ENCODE peak calls at places on chromosomes 5 and 9, in five cellular contexts. One of them, this sample, is unnamed.

GRCh38 chr9:135596211-135596610 is 34.7 kb downstream of the PAEP start:
- DNase-seq in fibroblast of the aortic adventitia: no peak
- DNase-seq in neural progenitor cell: no peak
- DNase-seq in HFFc6: no peak
- DNase-seq in OCI-LY7: no peak
- DNase-seq in this sample: no peak

GRCh38 chr5:125083932-125084331 is 337.5 kb upstream of the ZNF608 start:
- DNase-seq in fibroblast of the aortic adventitia: peak; percentile 92
- DNase-seq in neural progenitor cell: no peak
- DNase-seq in HFFc6: peak; percentile 79
- DNase-seq in OCI-LY7: no peak
- DNase-seq in this sample: no peak

GRCh38 chr9:124347206-124347967 is 67.9 kb downstream of the PSMB7 start:
- DNase-seq in fibroblast of the aortic adventitia: no peak
- DNase-seq in neural progenitor cell: no peak
- DNase-seq in HFFc6: no peak
- DNase-seq in OCI-LY7: no peak
- DNase-seq in this sample: no peak

GRCh38 chr9:81373294-81373693 is 316.1 kb downstream of the TLE1 start:
- DNase-seq in fibroblast of the aortic adventitia: no peak
- DNase-seq in neural progenitor cell: no peak
- DNase-seq in HFFc6: no peak
- DNase-seq in OCI-LY7: no peak
- DNase-seq in this sample: no peak

GRCh38 chr9:135705376-135705775 is 3.4 kb downstream of the KCNT1 start:
- DNase-seq in fibroblast of the aortic adventitia: no peak
- DNase-seq in neural progenitor cell: no peak
- DNase-seq in HFFc6: no peak
- DNase-seq in OCI-LY7: no peak
- DNase-seq in this sample: no peak

GRCh38 chr5:173163219-173163618 is 18.9 kb downstream of the BNIP1 start:
- DNase-seq in fibroblast of the aortic adventitia: peak; percentile 40
- DNase-seq in neural progenitor cell: no peak
- DNase-seq in HFFc6: no peak
- DNase-seq in OCI-LY7: no peak
- DNase-seq in this sample: no peak

GRCh38 chr5:154302181-154302580 is 111.6 kb downstream of the GALNT10 start:
- DNase-seq in fibroblast of the aortic adventitia: peak; percentile 24
- DNase-seq in neural progenitor cell: no peak
- DNase-seq in HFFc6: no peak
- DNase-seq in OCI-LY7: no peak
- DNase-seq in this sample: no peak

GRCh38 chr5:135030691-135031145 is 3.3 kb downstream of the PITX1 start:
- DNase-seq in fibroblast of the aortic adventitia: no peak
- DNase-seq in neural progenitor cell: peak; percentile 51
- DNase-seq in HFFc6: no peak
- DNase-seq in OCI-LY7: no peak
- DNase-seq in this sample: no peak

GRCh38 chr5:170963521-170963920 is 101.7 kb downstream of the RANBP17 start:
- DNase-seq in fibroblast of the aortic adventitia: no peak
- DNase-seq in neural progenitor cell: peak; percentile 20
- DNase-seq in HFFc6: no peak
- DNase-seq in OCI-LY7: no peak
- DNase-seq in this sample: no peak

GRCh38 chr5:128965011-128965637 is at the start of gene SLC27A6:
- DNase-seq in fibroblast of the aortic adventitia: no peak
- DNase-seq in neural progenitor cell: peak; percentile 74
- DNase-seq in HFFc6: no peak
- DNase-seq in OCI-LY7: no peak
- DNase-seq in this sample: no peak

GRCh38 chr9:35110327-35110758 is 5.3 kb downstream of the ATOSB start:
- DNase-seq in fibroblast of the aortic adventitia: peak; percentile 37
- DNase-seq in neural progenitor cell: no peak
- DNase-seq in HFFc6: peak; percentile 52
- DNase-seq in OCI-LY7: no peak
- DNase-seq in this sample: no peak

GRCh38 chr5:172870261-172870806 is 36.3 kb downstream of the ERGIC1 start:
- DNase-seq in fibroblast of the aortic adventitia: peak; percentile 92
- DNase-seq in neural progenitor cell: no peak
- DNase-seq in HFFc6: peak; percentile 91
- DNase-seq in OCI-LY7: no peak
- DNase-seq in this sample: no peak

GRCh38 chr5:151223447-151224264 is at the start of gene CCDC69:
- DNase-seq in fibroblast of the aortic adventitia: peak; percentile 65
- DNase-seq in neural progenitor cell: peak; percentile 85
- DNase-seq in HFFc6: peak; percentile 48
- DNase-seq in OCI-LY7: peak; percentile 79
- DNase-seq in this sample: peak; percentile 56

GRCh38 chr5:151740336-151740942 is 18.0 kb downstream of the ATOX1 start:
- DNase-seq in fibroblast of the aortic adventitia: peak; percentile 97
- DNase-seq in neural progenitor cell: peak; percentile 77
- DNase-seq in HFFc6: peak; percentile 83
- DNase-seq in OCI-LY7: peak; percentile 70
- DNase-seq in this sample: no peak

GRCh38 chr5:173789031-173789920 is 98.9 kb upstream of the CPEB4 start:
- DNase-seq in fibroblast of the aortic adventitia: peak; percentile 39
- DNase-seq in neural progenitor cell: no peak
- DNase-seq in HFFc6: peak; percentile 74
- DNase-seq in OCI-LY7: peak; percentile 31
- DNase-seq in this sample: no peak

GRCh38 chr5:136242611-136243010 is 49.6 kb upstream of the SMIM32 start:
- DNase-seq in fibroblast of the aortic adventitia: no peak
- DNase-seq in neural progenitor cell: no peak
- DNase-seq in HFFc6: no peak
- DNase-seq in OCI-LY7: no peak
- DNase-seq in this sample: no peak

GRCh38 chr5:155878991-155879575 is 447.9 kb upstream of the SGCD start:
- DNase-seq in fibroblast of the aortic adventitia: no peak
- DNase-seq in neural progenitor cell: no peak
- DNase-seq in HFFc6: no peak
- DNase-seq in OCI-LY7: no peak
- DNase-seq in this sample: no peak

GRCh38 chr9:123749580-123750202 is 180.2 kb downstream of the DENND1A start:
- DNase-seq in fibroblast of the aortic adventitia: no peak
- DNase-seq in neural progenitor cell: no peak
- DNase-seq in HFFc6: no peak
- DNase-seq in OCI-LY7: peak; percentile 57
- DNase-seq in this sample: no peak

GRCh38 chr5:140690376-140690932 is 716 bp downstream of the HARS1 start:
- DNase-seq in fibroblast of the aortic adventitia: no peak
- DNase-seq in neural progenitor cell: no peak
- DNase-seq in HFFc6: no peak
- DNase-seq in OCI-LY7: no peak
- DNase-seq in this sample: no peak

GRCh38 chr9:80555782-80556325 is 984.1 kb downstream of the TLE4 start:
- DNase-seq in fibroblast of the aortic adventitia: no peak
- DNase-seq in neural progenitor cell: no peak
- DNase-seq in HFFc6: no peak
- DNase-seq in OCI-LY7: no peak
- DNase-seq in this sample: no peak

GRCh38 chr9:108083160-108083559 is 593.6 kb upstream of the KLF4 start:
- DNase-seq in fibroblast of the aortic adventitia: no peak
- DNase-seq in neural progenitor cell: peak; percentile 14
- DNase-seq in HFFc6: no peak
- DNase-seq in OCI-LY7: no peak
- DNase-seq in this sample: no peak

GRCh38 chr5:102758576-102758975 is 3.5 kb downstream of the PAM start:
- DNase-seq in fibroblast of the aortic adventitia: peak; percentile 61
- DNase-seq in neural progenitor cell: no peak
- DNase-seq in HFFc6: no peak
- DNase-seq in OCI-LY7: no peak
- DNase-seq in this sample: no peak

GRCh38 chr9:93899609-93900435 is 55.3 kb downstream of the BARX1 start:
- DNase-seq in fibroblast of the aortic adventitia: no peak
- DNase-seq in neural progenitor cell: no peak
- DNase-seq in HFFc6: no peak
- DNase-seq in OCI-LY7: no peak
- DNase-seq in this sample: peak; percentile 14

GRCh38 chr5:15807861-15808260 is 307.9 kb downstream of the FBXL7 start:
- DNase-seq in fibroblast of the aortic adventitia: peak; percentile 66
- DNase-seq in neural progenitor cell: no peak
- DNase-seq in HFFc6: no peak
- DNase-seq in OCI-LY7: no peak
- DNase-seq in this sample: no peak

GRCh38 chr5:174690256-174690655 is 34.1 kb upstream of the MSX2 start:
- DNase-seq in fibroblast of the aortic adventitia: no peak
- DNase-seq in neural progenitor cell: peak; percentile 53
- DNase-seq in HFFc6: no peak
- DNase-seq in OCI-LY7: no peak
- DNase-seq in this sample: no peak

GRCh38 chr5:73131711-73132428 is 11.5 kb downstream of the TMEM171 start:
- DNase-seq in fibroblast of the aortic adventitia: no peak
- DNase-seq in neural progenitor cell: no peak
- DNase-seq in HFFc6: no peak
- DNase-seq in OCI-LY7: no peak
- DNase-seq in this sample: no peak

GRCh38 chr5:84983093-84983492 is 598.4 kb upstream of the EDIL3 start:
- DNase-seq in fibroblast of the aortic adventitia: no peak
- DNase-seq in neural progenitor cell: no peak
- DNase-seq in HFFc6: no peak
- DNase-seq in OCI-LY7: no peak
- DNase-seq in this sample: no peak

GRCh38 chr5:84985148-84985547 is 600.5 kb upstream of the EDIL3 start:
- DNase-seq in fibroblast of the aortic adventitia: no peak
- DNase-seq in neural progenitor cell: no peak
- DNase-seq in HFFc6: no peak
- DNase-seq in OCI-LY7: no peak
- DNase-seq in this sample: no peak

GRCh38 chr5:84986688-84987087 is 602.0 kb upstream of the EDIL3 start:
- DNase-seq in fibroblast of the aortic adventitia: no peak
- DNase-seq in neural progenitor cell: no peak
- DNase-seq in HFFc6: no peak
- DNase-seq in OCI-LY7: no peak
- DNase-seq in this sample: no peak
- TF ChIP-seq CTCF in fibroblast of the aortic adventitia: no peak
- TF ChIP-seq CTCF in neural progenitor cell: no peak
- TF ChIP-seq CTCF in HFFc6: no peak
- TF ChIP-seq CTCF in OCI-LY7: no peak
- TF ChIP-seq CTCF in this sample: no peak

GRCh38 chr9:20292002-20292401 is 330.3 kb downstream of the MLLT3 start:
- DNase-seq in fibroblast of the aortic adventitia: peak; percentile 10
- DNase-seq in neural progenitor cell: no peak
- DNase-seq in HFFc6: peak; percentile 50
- DNase-seq in OCI-LY7: no peak
- DNase-seq in this sample: no peak
- TF ChIP-seq CTCF in fibroblast of the aortic adventitia: peak; percentile 14
- TF ChIP-seq CTCF in neural progenitor cell: no peak
- TF ChIP-seq CTCF in HFFc6: peak; percentile 68
- TF ChIP-seq CTCF in OCI-LY7: no peak
- TF ChIP-seq CTCF in this sample: no peak

DNA sequence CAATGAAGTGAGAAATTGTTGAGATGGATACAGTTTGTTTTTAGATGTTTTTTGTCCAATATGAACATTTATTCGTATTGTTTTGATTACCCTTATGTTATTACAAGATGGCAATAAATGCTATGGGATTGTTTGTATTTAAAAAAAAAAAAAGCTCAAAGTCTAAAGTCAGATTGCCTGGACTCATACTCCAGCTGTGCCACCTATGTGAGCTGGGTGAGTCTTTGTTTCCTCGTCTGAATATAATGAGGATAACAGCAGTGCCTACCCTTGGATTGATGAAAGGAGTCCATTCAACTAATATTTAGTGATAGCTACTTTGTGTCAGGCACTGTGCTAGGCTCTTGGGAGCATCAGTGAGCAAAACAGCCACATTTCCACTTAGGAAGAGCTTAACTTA is 14.6 kb upstream of the CCNJL start:
- DNase-seq in fibroblast of the aortic adventitia: no peak
- DNase-seq in neural progenitor cell: no peak
- DNase-seq in HFFc6: no peak
- DNase-seq in OCI-LY7: no peak
- DNase-seq in this sample: no peak
- TF ChIP-seq CTCF in fibroblast of the aortic adventitia: no peak
- TF ChIP-seq CTCF in neural progenitor cell: no peak
- TF ChIP-seq CTCF in HFFc6: no peak
- TF ChIP-seq CTCF in OCI-LY7: no peak
- TF ChIP-seq CTCF in this sample: no peak

DNA sequence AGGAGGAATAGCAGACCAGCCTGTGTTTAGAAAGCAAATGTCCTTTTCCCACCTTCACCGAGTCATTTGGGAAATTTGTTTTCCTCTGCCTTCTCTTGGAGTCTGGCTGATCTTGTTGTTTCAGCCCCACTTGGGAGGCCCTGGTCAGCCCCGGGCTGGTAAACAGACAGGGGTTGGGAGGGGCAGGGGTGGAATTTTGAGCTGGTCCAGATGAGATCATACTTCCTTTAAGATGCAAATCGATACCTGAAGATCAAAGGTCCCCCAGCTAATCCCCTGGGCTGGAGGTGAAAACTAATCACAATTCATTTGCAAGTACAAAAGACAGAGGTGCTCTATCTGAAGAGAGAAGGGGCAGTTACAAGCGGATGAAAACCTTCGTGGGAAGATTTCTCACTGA is 118.4 kb downstream of the PAPPA start:
- DNase-seq in fibroblast of the aortic adventitia: no peak
- DNase-seq in neural progenitor cell: peak; percentile 73
- DNase-seq in HFFc6: no peak
- DNase-seq in OCI-LY7: no peak
- DNase-seq in this sample: no peak
- TF ChIP-seq CTCF in fibroblast of the aortic adventitia: no peak
- TF ChIP-seq CTCF in neural progenitor cell: no peak
- TF ChIP-seq CTCF in HFFc6: no peak
- TF ChIP-seq CTCF in OCI-LY7: no peak
- TF ChIP-seq CTCF in this sample: no peak